ENCODE peak calls at places on chromosomes 2 and 18, in five cellular contexts. U, G, J, D and Y are unnamed samples.
A peak's percentile ranks its signal among the peaks of the same experiment; 100 is the strongest.

GRCh38 chr18:44901283-44901682 is 220.6 kb downstream of the SETBP1 start:
- DNase-seq in J (no peak), D (no peak), U (peak; percentile 27), G (no peak), Y (no peak)

GRCh38 chr2:8435608-8436007 is 246.2 kb upstream of the ID2 start:
- DNase-seq in G (no peak), D (no peak), J (no peak), U (no peak), Y (no peak)

GRCh38 chr18:57768557-57769326 is 34.4 kb downstream of the ATP8B1 start:
- DNase-seq in G (no peak), U (peak; percentile 71), D (no peak), J (no peak), Y (no peak)

GRCh38 chr2:71528221-71528620 is 74.9 kb downstream of the DYSF start:
- DNase-seq in U (no peak), D (no peak), J (no peak), G (no peak), Y (no peak)

GRCh38 chr2:25851740-25852503 is 26.4 kb downstream of the ASXL2 start:
- DNase-seq in D (peak; percentile 30), G (no peak), J (peak; percentile 8), U (peak; percentile 93), Y (peak; percentile 42)

GRCh38 chr2:130898553-130898952 is 61.8 kb downstream of the ARHGEF4 start:
- DNase-seq in U (no peak), J (no peak), G (no peak), D (no peak), Y (no peak)

GRCh38 chr2:85792783-85793441 is 39.1 kb downstream of the ATOH8 start:
- DNase-seq in G (no peak), J (no peak), U (peak; percentile 89), D (peak; percentile 37), Y (no peak)

GRCh38 chr2:33268246-33268831 is 208.1 kb upstream of the RASGRP3 start:
- DNase-seq in D (no peak), J (no peak), U (no peak), G (no peak), Y (no peak)

GRCh38 chr2:162828545-162828944 is 10.0 kb downstream of the KCNH7 start:
- DNase-seq in D (no peak), U (no peak), J (no peak), G (no peak), Y (peak; percentile 31)

GRCh38 chr2:234771985-234772774 is 179.6 kb upstream of the SH3BP4 start:
- DNase-seq in G (no peak), J (no peak), D (no peak), U (peak; percentile 39), Y (no peak)

GRCh38 chr2:111704246-111704645 is 179.7 kb downstream of the ANAPC1 start:
- DNase-seq in G (no peak), U (peak; percentile 72), J (no peak), D (peak; percentile 10), Y (peak; percentile 56)

GRCh38 chr2:113211226-113212105 is 37.7 kb downstream of the PSD4 start:
- DNase-seq in U (peak; percentile 58), J (no peak), G (no peak), D (no peak), Y (no peak)

GRCh38 chr2:29920130-29920577 is 1.2 kb downstream of the ALK start:
- DNase-seq in U (peak; percentile 11), J (peak; percentile 87), D (peak; percentile 90), G (peak; percentile 29), Y (no peak)

GRCh38 chr2:199477277-199477834 is 19.6 kb upstream of the SATB2 start:
- DNase-seq in G (no peak), J (no peak), D (no peak), U (no peak), Y (no peak)

GRCh38 chr2:172888704-172889103 is 153.1 kb downstream of the RAPGEF4 start:
- DNase-seq in U (no peak), D (no peak), J (no peak), G (no peak), Y (no peak)

GRCh38 chr2:240356700-240357640 is 78.5 kb upstream of the GPC1 start:
- DNase-seq in D (peak; percentile 41), J (no peak), G (no peak), U (no peak), Y (no peak)

GRCh38 chr2:168114021-168114420 is 133.4 kb downstream of the STK39 start:
- DNase-seq in D (no peak), J (no peak), U (peak; percentile 34), G (no peak), Y (no peak)

GRCh38 chr2:168456526-168457176 is 579 bp downstream of the CERS6 start:
- DNase-seq in U (peak; percentile 45), G (peak; percentile 47), J (peak; percentile 62), D (peak; percentile 81), Y (no peak)

GRCh38 chr2:241620419-241620769 is 16.6 kb downstream of the THAP4 start:
- DNase-seq in J (no peak), G (no peak), U (peak; percentile 81), D (no peak), Y (no peak)

GRCh38 chr18:63882333-63883141 is 5.0 kb upstream of the SERPINB2 start:
- DNase-seq in J (no peak), D (no peak), U (peak; percentile 94), G (no peak), Y (peak; percentile 64)

GRCh38 chr2:191620144-191620543 is 57.8 kb upstream of the NABP1 start:
- DNase-seq in U (peak; percentile 62), G (no peak), J (no peak), D (no peak), Y (peak; percentile 93)

GRCh38 chr18:77105021-77105420 is 27.6 kb downstream of the MBP start:
- DNase-seq in U (peak; percentile 11), D (no peak), G (no peak), J (no peak), Y (no peak)

GRCh38 chr2:127043367-127044164 is 63.4 kb downstream of the BIN1 start:
- DNase-seq in U (no peak), J (no peak), G (no peak), D (peak; percentile 62), Y (no peak)

GRCh38 chr2:7189106-7189505 is 271.9 kb downstream of the RNF144A start:
- DNase-seq in D (no peak), U (no peak), G (no peak), J (no peak), Y (no peak)

GRCh38 chr2:7193457-7193856 is 276.2 kb downstream of the RNF144A start:
- DNase-seq in G (no peak), D (no peak), J (no peak), U (no peak), Y (no peak)

GRCh38 chr2:7194950-7195349 is 277.7 kb downstream of the RNF144A start:
- DNase-seq in D (no peak), G (no peak), J (no peak), U (no peak), Y (no peak)

GRCh38 chr2:7190587-7191320 is 273.5 kb downstream of the RNF144A start:
- DNase-seq in J (no peak), G (no peak), D (peak; percentile 22), U (peak; percentile 1), Y (no peak)

GRCh38 chr2:7191927-7192326 is 274.7 kb downstream of the RNF144A start:
- DNase-seq in U (peak; percentile 72), J (no peak), G (no peak), D (no peak), Y (peak; percentile 59)
- H3K4me3 ChIP-seq in U (no peak overlapping the region), J (no peak overlapping the region), G (no peak overlapping the region), D (no peak overlapping the region), Y (no peak overlapping the region)

DNA sequence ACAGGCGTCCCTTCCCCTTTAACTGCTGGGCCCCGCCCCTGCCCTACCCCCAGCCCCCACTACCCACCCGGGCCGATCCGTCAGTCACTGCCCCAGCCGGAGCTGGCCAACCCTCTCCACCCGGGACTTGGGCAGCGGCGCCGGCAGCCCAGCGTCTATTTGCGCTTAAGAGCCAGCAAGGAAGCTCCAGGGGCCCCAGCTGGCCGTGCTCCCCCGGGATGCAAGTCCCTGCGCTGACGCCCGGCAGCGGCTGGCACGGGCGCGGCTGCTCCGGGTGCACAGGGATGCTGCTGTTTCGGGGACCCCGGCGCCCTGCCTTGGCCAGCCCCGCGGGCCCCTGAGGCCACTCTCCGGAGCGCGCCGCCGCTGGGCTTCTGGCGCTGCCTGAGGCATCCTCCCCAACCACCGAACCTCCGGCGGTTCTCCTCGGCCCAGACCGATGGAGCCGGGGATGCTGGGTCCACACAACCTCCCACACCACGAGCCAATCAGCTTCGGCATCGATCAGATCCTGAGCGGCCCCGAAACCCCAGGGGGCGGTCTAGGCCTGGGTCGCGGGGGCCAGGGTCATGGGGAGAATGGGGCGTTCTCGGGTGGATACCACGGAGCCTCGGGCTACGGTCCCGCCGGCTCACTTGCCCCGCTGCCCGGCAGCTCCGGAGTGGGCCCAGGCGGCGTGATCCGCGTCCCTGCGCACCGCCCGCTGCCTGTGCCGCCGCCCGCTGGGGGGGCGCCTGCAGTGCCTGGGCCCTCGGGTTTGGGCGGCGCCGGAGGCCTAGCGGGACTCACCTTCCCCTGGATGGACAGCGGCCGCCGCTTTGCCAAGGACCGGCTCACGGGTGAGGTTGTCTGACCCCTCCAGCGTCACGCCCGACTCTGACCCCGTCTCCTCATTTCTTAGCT is at the start of gene TLX2:
- DNase-seq in G (no peak), U (no peak), J (no peak), D (peak; percentile 87), Y (no peak)
- H3K4me3 ChIP-seq in G (no peak within 1 kb of the TSS), U (no peak within 1 kb of the TSS), J (peak within 1 kb of the TSS; percentile 42), D (peak within 1 kb of the TSS; percentile 34), Y (no peak within 1 kb of the TSS)

DNA sequence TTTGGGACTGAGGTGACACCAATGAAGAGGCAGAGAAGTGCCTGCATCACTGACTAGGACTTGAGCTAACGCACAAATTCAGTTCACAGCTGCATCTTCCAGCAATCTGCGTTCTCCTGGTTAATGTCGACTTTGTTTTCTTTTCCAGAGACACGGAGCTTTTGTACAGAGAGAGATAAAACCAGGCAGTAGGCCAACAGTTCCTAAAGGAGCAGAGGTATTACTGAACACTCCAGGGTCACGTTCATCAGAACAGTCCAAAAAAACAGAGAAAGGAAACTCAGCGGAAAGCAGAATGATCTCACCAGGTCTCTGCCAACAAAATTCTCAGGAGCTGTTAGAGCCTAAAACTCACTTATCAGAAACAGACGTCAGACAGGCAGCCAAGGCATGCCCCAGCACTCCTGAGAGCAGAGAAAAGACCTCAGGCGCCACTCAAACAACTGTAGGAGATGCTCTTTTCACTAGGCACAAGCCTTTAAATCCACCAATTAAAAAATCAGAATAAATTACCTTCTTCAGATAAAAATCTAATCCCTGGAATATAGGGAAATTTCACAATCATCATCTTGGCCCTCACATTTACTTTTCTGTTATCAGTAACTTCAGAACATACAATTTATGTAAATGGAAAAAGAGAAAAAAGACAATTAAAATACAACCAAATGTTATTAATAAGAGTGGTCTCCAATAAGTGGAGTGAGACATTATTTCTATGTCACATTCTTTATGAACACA is 95.9 kb upstream of the SPTBN1 start:
- DNase-seq in G (no peak), U (peak; percentile 63), J (no peak), D (no peak), Y (no peak)
- H3K4me3 ChIP-seq in G (no peak overlapping the region), U (peak overlapping the region; percentile 20), J (no peak overlapping the region), D (no peak overlapping the region), Y (no peak overlapping the region)

DNA sequence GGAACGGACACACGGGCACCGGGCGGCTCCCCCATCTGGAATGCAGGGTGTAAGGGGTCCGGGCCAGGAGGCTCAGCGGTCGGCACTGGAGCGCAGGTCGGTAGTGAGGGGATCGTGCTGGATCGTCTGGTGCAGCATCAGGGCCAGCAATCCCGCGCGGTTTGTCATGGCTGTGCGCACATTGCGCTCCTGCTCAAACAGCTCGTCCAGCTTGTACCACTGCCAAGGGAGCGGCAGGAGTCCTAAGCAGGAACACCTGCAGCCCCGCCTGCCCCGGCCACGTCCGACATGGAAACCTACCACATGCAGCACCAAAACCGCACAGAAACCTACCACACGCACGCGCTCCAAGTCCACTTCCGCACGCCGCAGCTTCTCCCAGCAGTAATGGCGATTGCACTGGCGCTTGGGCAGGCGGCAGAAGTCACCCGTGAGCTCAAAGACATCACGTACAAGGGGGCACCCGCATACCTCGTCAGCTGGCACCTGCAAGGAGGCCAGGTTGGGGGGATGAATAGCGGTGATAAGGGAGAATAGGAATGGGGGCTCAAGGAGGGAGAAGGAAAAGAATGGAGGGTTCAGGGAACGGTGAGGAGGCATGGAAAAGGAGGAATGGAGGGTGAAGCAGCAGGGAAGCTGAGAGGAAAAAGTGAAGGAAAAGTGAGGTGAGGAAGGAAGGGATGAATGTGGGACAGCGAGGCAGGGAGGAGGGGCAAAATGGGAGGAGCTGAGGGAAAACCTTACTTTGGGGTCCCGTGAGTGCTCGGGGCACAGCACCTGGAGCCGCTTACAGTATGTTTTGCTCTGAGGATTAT is 1.4 kb upstream of the MBD1 start:
- DNase-seq in U (no peak), D (no peak), G (no peak), J (no peak), Y (no peak)
- H3K4me3 ChIP-seq in U (no peak overlapping the region), D (no peak overlapping the region), G (no peak overlapping the region), J (no peak overlapping the region), Y (peak overlapping the region; percentile 89)